ENCODE peak calls at places on chromosomes 2 and 18, in five cellular contexts. G, O, E, T and Y are unnamed samples.

GRCh38 chr2:168992026-168992425 is 39.1 kb downstream of the ABCB11 start:
- DNase-seq in G (no peak), O (no peak), E (no peak), T (no peak), Y (no peak)

GRCh38 chr2:15504882-15505663 is 56.1 kb downstream of the NBAS start:
- DNase-seq in G (no peak), O (no peak), E (no peak), T (no peak), Y (no peak)

GRCh38 chr2:234292205-234292954 is 204.5 kb downstream of the ARL4C start:
- DNase-seq in G (no peak), O (peak), E (no peak), T (no peak), Y (no peak)

GRCh38 chr2:204437334-204437733 is 107.9 kb upstream of the PARD3B start:
- DNase-seq in G (no peak), O (no peak), E (no peak), T (no peak), Y (no peak)

GRCh38 chr2:206642075-206643025 is at the start of gene FAM237A:
- DNase-seq in G (peak), O (no peak), E (peak), T (no peak), Y (no peak)

GRCh38 chr2:54258171-54258570 is 2.1 kb upstream of the TSPYL6 start:
- DNase-seq in G (no peak), O (no peak), E (peak), T (no peak), Y (no peak)

GRCh38 chr18:28032177-28032576 is 144.8 kb downstream of the CDH2 start:
- DNase-seq in G (no peak), O (no peak), E (no peak), T (no peak), Y (no peak)

GRCh38 chr2:190846746-190847145 is 33.9 kb upstream of the GLS start:
- DNase-seq in G (no peak), O (no peak), E (peak), T (no peak), Y (no peak)

GRCh38 chr2:235594041-235594440 is 100.2 kb downstream of the AGAP1 start:
- DNase-seq in G (peak), O (no peak), E (peak), T (no peak), Y (no peak)

GRCh38 chr2:226023383-226023782 is 623.9 kb downstream of the NYAP2 start:
- DNase-seq in G (no peak), O (no peak), E (no peak), T (no peak), Y (no peak)

GRCh38 chr2:62207480-62207879 is 11.6 kb downstream of the B3GNT2 start:
- DNase-seq in G (no peak), O (no peak), E (no peak), T (no peak), Y (no peak)

GRCh38 chr2:59076079-59076619 is 835.0 kb upstream of the FANCL start:
- DNase-seq in G (no peak), O (no peak), E (no peak), T (no peak), Y (no peak)

GRCh38 chr2:120893874-120894584 is 158.4 kb downstream of the GLI2 start:
- DNase-seq in G (peak), O (no peak), E (peak), T (no peak), Y (no peak)

GRCh38 chr18:75282746-75283145 is 72.1 kb downstream of the TSHZ1 start:
- DNase-seq in G (no peak), O (no peak), E (no peak), T (no peak), Y (no peak)

GRCh38 chr2:170770008-170770303 is 222 bp upstream of the ERICH2 start:
- DNase-seq in G (no peak), O (no peak), E (no peak), T (no peak), Y (no peak)

GRCh38 chr2:158510887-158511286 is 54.1 kb downstream of the PKP4 start:
- DNase-seq in G (no peak), O (no peak), E (no peak), T (no peak), Y (no peak)

GRCh38 chr2:224769489-224769888 is 53.3 kb upstream of the CCDC195 start:
- DNase-seq in G (no peak), O (no peak), E (no peak), T (no peak), Y (peak)

GRCh38 chr18:56165601-56166355 is 472.6 kb downstream of the TXNL1 start:
- DNase-seq in G (no peak), O (no peak), E (no peak), T (no peak), Y (no peak)

GRCh38 chr18:79528846-79529245 is 133.1 kb downstream of the NFATC1 start:
- DNase-seq in G (peak), O (peak), E (peak), T (no peak), Y (peak)

GRCh38 chr2:120914839-120915521 is 179.3 kb downstream of the GLI2 start:
- DNase-seq in G (no peak), O (peak), E (peak), T (no peak), Y (no peak)

GRCh38 chr2:143730950-143731254 is 601.7 kb downstream of the ARHGAP15 start:
- DNase-seq in G (no peak), O (no peak), E (no peak), T (no peak), Y (no peak)

GRCh38 chr2:128445533-128445900 is 126.8 kb upstream of the HS6ST1 start:
- DNase-seq in G (no peak), O (no peak), E (no peak), T (no peak), Y (peak)

GRCh38 chr18:23970161-23971153 is 44.1 kb upstream of the TTC39C start:
- DNase-seq in G (no peak), O (no peak), E (no peak), T (no peak), Y (peak)

GRCh38 chr2:120886967-120887672 is 151.5 kb downstream of the GLI2 start:
- DNase-seq in G (no peak), O (no peak), E (peak), T (no peak), Y (no peak)